ENCODE peak calls at places on chromosome 14, in four cellular contexts. S, Z, A and T are unnamed samples.

GRCh38 chr14:74582910-74583581 is 29.0 kb downstream of the LTBP2 start:
- DNase-seq in S (no peak), Z (no peak), A (no peak), T (no peak)

GRCh38 chr14:94041551-94042346 is 15.6 kb downstream of the OTUB2 start:
- DNase-seq in S (no peak), Z (no peak), A (peak), T (no peak)

GRCh38 chr14:49895480-49895879 is 2.6 kb downstream of the ARF6 start:
- DNase-seq in S (no peak), Z (no peak), A (no peak), T (no peak)

GRCh38 chr14:42224053-42224888 is 617.6 kb downstream of the LRFN5 start:
- DNase-seq in S (peak), Z (peak), A (peak), T (peak)

GRCh38 chr14:22547948-22548750 is 40.9 kb downstream of the DAD1 start:
- DNase-seq in S (no peak), Z (no peak), A (no peak), T (no peak)

GRCh38 chr14:60631842-60632241 is 17.4 kb downstream of the SIX1 start:
- DNase-seq in S (no peak), Z (no peak), A (no peak), T (no peak)

GRCh38 chr14:22646570-22647254 is 2.6 kb upstream of the OR6J1 start:
- DNase-seq in S (no peak), Z (no peak), A (no peak), T (no peak)

GRCh38 chr14:58108717-58109116 is 43.3 kb downstream of the ARMH4 start:
- DNase-seq in S (no peak), Z (no peak), A (no peak), T (no peak)

GRCh38 chr14:53953828-53954550 is 2.6 kb downstream of the BMP4 start:
- DNase-seq in S (peak), Z (no peak), A (peak), T (no peak)

GRCh38 chr14:99242816-99243795 is 28.9 kb downstream of the BCL11B start:
- DNase-seq in S (no peak), Z (no peak), A (no peak), T (no peak)

GRCh38 chr14:76268013-76268376 is 107.9 kb upstream of the ESRRB start:
- DNase-seq in S (no peak), Z (no peak), A (no peak), T (no peak)

GRCh38 chr14:54120260-54120659 is 163.6 kb upstream of the BMP4 start:
- DNase-seq in S (no peak), Z (no peak), A (no peak), T (no peak)

GRCh38 chr14:89214221-89214965 is 202.6 kb downstream of the FOXN3 start:
- DNase-seq in S (no peak), Z (no peak), A (peak), T (no peak)

GRCh38 chr14:30330452-30330851 is 228.5 kb upstream of the G2E3 start:
- DNase-seq in S (no peak), Z (no peak), A (no peak), T (peak)

GRCh38 chr14:79256311-79256879 is 954.9 kb downstream of the DIO2 start:
- DNase-seq in S (no peak), Z (no peak), A (no peak), T (no peak)

GRCh38 chr14:22994762-22995275 is 12.5 kb upstream of the AJUBA start:
- DNase-seq in S (no peak), Z (no peak), A (peak), T (no peak)

GRCh38 chr14:71212093-71212492 is 304.8 kb downstream of the PCNX1 start:
- DNase-seq in S (no peak), Z (no peak), A (no peak), T (no peak)

GRCh38 chr14:75427482-75428229 is at the start of gene JDP2:
- DNase-seq in S (peak), Z (no peak), A (peak), T (no peak)

GRCh38 chr14:23146423-23146910 is 27.4 kb upstream of the CEBPE start:
- DNase-seq in S (no peak), Z (no peak), A (no peak), T (no peak)

GRCh38 chr14:24377660-24378059 is 9.7 kb downstream of the NFATC4 start:
- DNase-seq in S (no peak), Z (no peak), A (no peak), T (no peak)

GRCh38 chr14:24378327-24378726 is 10.3 kb downstream of the NFATC4 start:
- DNase-seq in S (no peak), Z (no peak), A (no peak), T (no peak)

GRCh38 chr14:24379907-24380746 is 12.1 kb downstream of the NFATC4 start:
- DNase-seq in S (no peak), Z (no peak), A (no peak), T (no peak)

GRCh38 chr14:24377126-24377525 is 9.1 kb downstream of the NFATC4 start:
- DNase-seq in S (no peak), Z (no peak), A (no peak), T (no peak)

GRCh38 chr14:24378981-24379906 is 11.3 kb downstream of the NFATC4 start:
- DNase-seq in S (no peak), Z (no peak), A (no peak), T (no peak)
- TF ChIP-seq SUZ12 in S (no peak), Z (no peak), A (no peak), T (no peak)

GRCh38 chr14:69004731-69005431 is 25.8 kb upstream of the ACTN1 start:
- DNase-seq in S (no peak), Z (no peak), A (no peak), T (no peak)
- TF ChIP-seq YY1 in S (no peak), Z (no peak), A (no peak), T (no peak)

GRCh38 chr14:36647827-36648753 is 13.6 kb upstream of the PAX9 start:
- DNase-seq in S (peak), Z (no peak), A (peak), T (no peak)
- H3K9ac ChIP-seq in S (no peak), Z (no peak), A (no peak), T (peak)

DNA sequence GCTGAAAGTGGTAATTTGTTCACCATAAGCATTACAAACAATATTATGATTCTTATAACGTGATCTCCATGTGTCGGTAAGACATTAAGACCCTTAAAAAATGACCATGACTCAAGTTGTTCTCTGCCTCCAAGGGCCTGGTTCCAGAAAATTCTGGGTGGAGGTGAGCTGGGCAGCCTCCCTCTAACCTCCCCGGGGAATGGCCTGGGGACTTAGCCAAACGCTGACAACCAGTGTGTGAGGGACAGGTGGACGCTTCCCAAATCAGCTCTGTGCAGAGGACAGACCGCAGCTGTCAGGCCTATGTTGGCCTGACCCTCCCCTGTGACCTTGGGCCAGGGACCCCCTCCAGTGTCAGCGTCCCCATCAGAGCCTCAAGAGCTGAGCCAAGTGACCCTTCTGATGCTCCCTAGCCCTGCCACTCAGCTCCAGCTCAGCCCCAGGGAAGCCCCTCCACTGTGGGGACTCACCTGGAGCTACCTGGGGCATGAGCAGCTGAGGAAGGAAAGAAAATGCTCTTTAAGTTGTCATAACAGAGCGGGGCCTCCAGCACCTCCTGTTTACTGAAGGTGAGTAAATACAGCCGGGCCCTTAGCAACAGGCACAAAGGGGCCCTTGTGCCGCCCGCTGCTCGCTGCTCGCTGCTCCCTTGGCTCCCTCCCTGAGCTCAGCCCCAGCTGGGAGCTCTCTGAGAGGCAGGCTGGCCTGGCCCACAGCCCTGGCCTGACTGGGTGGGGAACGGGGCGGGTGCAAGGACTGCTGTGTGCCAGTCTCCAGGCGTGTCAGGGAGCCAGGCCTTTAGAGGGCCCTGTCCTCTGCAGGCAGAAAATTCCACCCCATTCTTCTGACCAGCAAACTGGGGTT is 116.6 kb downstream of the CALM1 start:
- DNase-seq in S (no peak), Z (no peak), A (peak), T (no peak)
- TF ChIP-seq SUZ12 in S (no peak), Z (no peak), A (no peak), T (no peak)

DNA sequence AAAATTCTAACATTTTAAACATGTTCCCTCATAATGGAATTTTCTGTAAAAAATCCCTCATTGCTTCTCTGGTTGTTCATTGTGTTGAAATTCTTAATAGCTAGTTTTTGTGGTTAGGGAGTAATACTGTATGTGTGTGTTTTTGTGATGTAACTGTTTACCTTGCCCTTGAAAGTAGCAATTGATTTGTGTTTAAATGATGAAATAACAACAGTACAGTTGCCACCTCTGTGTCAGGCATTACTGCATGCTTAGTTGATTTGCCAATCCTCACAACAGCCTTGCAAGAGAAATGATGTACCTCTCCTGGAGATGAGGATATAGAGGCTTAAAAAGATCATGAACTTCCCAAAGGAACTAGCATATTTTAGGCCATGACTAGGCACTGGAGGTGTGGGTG is 94.9 kb downstream of the DAAM1 start:
- DNase-seq in S (no peak), Z (no peak), A (peak), T (no peak)
- TF ChIP-seq YY1 in S (no peak), Z (no peak), A (no peak), T (no peak)

GRCh38 chr14:64804754-64805260 is 74.9 kb downstream of the SPTB start:
- DNase-seq in S (no peak), Z (no peak), A (no peak), T (no peak)

GRCh38 chr14:64808449-64808848 is 71.3 kb downstream of the SPTB start:
- DNase-seq in S (no peak), Z (no peak), A (no peak), T (no peak)

GRCh38 chr14:64807588-64807987 is 72.1 kb downstream of the SPTB start:
- DNase-seq in S (no peak), Z (no peak), A (no peak), T (no peak)

GRCh38 chr14:64806202-64806861 is 73.4 kb downstream of the SPTB start:
- DNase-seq in S (no peak), Z (no peak), A (peak), T (no peak)

DNA sequence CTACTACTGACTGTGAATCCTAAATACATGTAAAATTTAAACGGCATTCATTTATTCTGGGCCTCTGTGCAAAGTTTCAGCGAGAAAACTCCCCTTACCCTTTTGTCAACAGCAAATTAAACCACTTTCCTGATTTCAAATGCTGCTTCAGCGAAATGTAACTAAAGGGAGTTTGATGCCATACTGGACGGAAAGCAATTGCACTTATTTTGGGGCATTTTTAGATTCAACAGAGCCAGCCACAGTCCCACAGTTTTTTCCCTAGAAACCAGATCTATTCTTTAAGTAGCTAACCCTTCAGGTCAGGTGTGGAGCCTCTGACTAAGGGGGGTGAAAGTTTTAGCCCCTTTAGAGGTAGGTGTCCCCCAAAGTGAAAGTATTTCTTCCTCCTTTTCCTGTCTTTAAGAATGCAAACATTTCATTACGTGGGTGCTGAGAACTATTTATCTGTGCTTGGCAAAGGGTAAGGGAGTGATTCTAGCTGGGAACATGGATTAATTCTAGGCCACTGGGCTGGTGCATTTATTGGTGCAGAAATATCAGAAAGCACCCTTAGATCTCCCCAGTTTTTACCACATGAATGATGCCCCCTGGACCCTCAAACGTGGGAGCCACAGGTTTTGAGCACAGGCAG is 72.7 kb downstream of the SPTB start:
- DNase-seq in S (no peak), Z (no peak), A (no peak), T (no peak)
- H3K9ac ChIP-seq in S (no peak), Z (no peak), A (no peak), T (no peak)

DNA sequence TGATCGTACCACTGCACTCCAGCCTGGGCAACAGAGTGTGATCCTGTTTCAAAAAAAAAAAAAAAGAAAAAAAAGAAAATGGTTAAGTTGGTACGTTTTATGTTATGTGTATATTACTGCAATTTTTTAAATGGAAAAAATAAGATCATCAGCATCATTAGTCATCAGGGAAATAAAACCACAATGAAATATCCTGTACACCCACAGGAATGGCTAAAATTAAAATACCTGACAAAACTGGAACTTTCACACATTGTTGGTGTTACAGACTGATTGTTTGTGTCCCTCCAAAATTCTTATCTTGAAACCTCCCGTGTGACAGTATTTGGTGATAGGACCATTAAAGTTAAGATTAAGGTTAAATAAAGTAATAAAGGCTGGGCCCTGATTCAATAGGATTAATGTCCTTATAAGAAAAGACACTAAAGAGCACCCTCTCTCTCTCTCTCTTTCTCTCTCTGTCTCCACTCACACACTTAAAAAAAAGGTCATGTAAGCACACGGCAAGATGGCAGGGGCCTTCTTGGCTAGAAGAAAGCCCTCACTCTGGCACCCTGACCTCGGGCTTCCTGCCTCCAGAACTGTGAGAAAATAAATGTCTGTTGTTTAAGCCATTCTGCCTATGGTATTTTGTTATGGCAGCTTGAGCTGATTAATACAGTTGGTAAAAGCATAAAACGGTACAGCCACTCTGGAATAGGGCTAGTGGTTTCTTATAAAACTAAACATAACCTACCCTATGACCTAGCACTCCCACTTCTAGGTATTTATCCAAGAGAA is 48.4 kb upstream of the ZFP36L1 start:
- DNase-seq in S (no peak), Z (no peak), A (no peak), T (no peak)
- TF ChIP-seq SUZ12 in S (no peak), Z (no peak), A (no peak), T (no peak)

DNA sequence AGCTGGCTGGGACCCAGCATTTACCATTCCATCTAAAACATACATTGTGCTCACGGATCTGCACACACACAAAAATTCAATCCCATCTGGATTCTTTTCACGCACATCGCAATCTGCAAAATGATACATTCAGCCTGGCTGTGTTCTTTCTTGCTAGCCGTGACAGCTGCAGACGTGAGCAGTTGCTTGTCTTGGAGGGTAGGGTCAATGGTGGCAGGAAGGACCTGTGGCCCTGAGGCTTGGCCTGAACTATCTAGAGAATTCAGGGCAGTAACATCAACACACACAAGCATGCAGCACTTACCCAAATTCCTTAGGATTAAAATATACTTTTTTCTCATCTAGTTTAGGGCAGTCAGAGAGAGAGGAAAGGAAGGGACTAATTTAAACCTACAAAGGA is 72.0 kb downstream of the DICER1 start:
- DNase-seq in S (no peak), Z (no peak), A (no peak), T (no peak)
- TF ChIP-seq YY1 in S (no peak), Z (no peak), A (no peak), T (no peak)